ENCODE peak calls at places on chromosome 12, in eight cellular contexts. I is GM23248, E is mucosa of descending colon, G is small intestine, F is transverse colon, H is OCI-LY7, K is heart left ventricle, W is tibial artery. T is an unnamed sample.

GRCh38 chr12:126588586-126589249 is 1523.5 kb downstream of the AACS start:
- DNase-seq in K (no peak), E (no peak), F (no peak), H (no peak), I (no peak), W (no peak), G (no peak), T (no peak)

GRCh38 chr12:2172486-2173214 is 119.9 kb downstream of the CACNA1C start:
- DNase-seq in H (no peak), E (no peak), G (no peak), I (no peak), W (no peak), K (no peak), F (no peak), T (no peak)

GRCh38 chr12:26018926-26019325 is 60.4 kb downstream of the RASSF8 start:
- DNase-seq in G (no peak), W (no peak), H (no peak), F (no peak), I (peak; percentile 76), K (no peak), E (no peak), T (no peak)

GRCh38 chr12:23113781-23114180 is 488.8 kb downstream of the ETNK1 start:
- DNase-seq in W (no peak), G (no peak), I (no peak), K (no peak), E (no peak), H (no peak), F (no peak), T (no peak)

GRCh38 chr12:95601626-95602025 is 50.4 kb upstream of the USP44 start:
- DNase-seq in I (peak; percentile 74), K (no peak), H (no peak), E (no peak), F (no peak), W (no peak), G (no peak), T (no peak)

GRCh38 chr12:11727133-11727664 is 77.7 kb downstream of the ETV6 start:
- DNase-seq in W (no peak), G (no peak), I (no peak), H (peak; percentile 84), E (no peak), K (no peak), F (no peak), T (no peak)

GRCh38 chr12:117085318-117085947 is 13.8 kb downstream of the TESC start:
- DNase-seq in H (no peak), I (no peak), F (no peak), G (no peak), E (no peak), K (no peak), W (no peak), T (no peak)

GRCh38 chr12:47361389-47362031 is 281.8 kb upstream of the AMIGO2 start:
- DNase-seq in W (no peak), G (peak; percentile 28), E (peak; percentile 27), K (peak; percentile 18), I (no peak), F (peak; percentile 40), H (peak; percentile 79), T (no peak)

GRCh38 chr12:53451661-53452158 is at the start of gene PCBP2:
- DNase-seq in I (peak; percentile 100), H (peak; percentile 100), F (peak; percentile 98), E (peak; percentile 97), G (peak; percentile 100), W (peak; percentile 99), K (peak; percentile 99), T (peak; percentile 99)

GRCh38 chr12:53453953-53454640 is 2.2 kb downstream of the PCBP2 start:
- DNase-seq in I (no peak), W (no peak), E (no peak), F (no peak), H (no peak), K (no peak), G (no peak), T (no peak)

GRCh38 chr12:53454710-53455109 is 2.8 kb downstream of the PCBP2 start:
- DNase-seq in I (no peak), K (no peak), G (no peak), W (no peak), E (no peak), H (no peak), F (no peak), T (no peak)

GRCh38 chr12:53450936-53451335 is 966 bp upstream of the PCBP2 start:
- DNase-seq in F (no peak), K (no peak), H (no peak), I (no peak), E (no peak), W (no peak), G (no peak), T (peak; percentile 39)

DNA sequence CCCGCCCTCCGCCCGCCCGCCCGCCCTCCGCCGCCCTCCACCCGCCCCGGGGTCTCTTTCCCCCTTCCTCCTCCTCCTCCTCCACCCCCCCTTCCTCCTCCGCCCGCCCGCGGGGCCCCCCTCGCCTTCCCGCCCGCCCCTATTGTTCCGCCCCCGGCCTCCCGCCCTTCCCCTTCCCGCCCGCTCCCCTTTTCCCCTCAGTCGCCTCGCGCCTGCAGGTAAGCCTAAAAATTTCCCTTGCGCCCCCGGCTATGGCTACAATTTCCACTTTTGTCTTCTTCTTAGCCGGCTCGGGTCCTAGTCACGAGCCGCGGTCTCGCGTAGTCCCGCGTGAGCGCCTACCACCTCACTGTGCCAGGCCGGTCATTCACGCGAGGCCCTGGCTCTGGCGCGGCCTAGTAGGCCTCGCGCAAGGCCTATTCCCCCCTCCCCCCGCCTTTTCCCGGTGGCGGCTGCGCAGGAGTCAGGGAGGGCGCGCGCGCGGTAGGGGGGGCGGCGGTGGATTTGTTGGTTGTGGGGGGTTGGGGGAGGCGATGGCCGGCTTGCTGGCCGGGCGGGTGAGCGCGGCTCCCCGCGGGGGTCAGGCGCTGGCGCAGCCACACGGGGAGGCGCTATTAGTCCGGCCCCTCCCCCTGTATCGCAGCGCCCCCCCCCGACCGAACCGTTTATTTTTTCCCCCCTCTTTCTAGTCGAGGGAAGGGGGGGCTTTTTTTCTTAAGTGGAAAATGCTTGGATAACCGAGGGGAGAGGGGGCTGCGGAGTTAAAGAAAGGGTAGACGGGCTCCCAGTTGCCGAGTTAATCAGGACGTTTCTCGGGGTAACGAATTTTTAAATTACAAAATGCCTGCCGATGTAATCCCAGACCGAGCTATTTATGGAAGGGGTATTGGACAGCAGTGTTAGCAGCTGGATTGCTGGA is 516 bp downstream of the PCBP2 start:
- DNase-seq in H (peak; percentile 84), G (peak; percentile 74), K (peak; percentile 93), F (peak; percentile 85), E (peak; percentile 87), W (peak; percentile 95), I (peak; percentile 92), T (peak; percentile 65)
- H3K4me1 ChIP-seq in H (peaks cover 19% of the 10 kb centered on the region), G (peaks cover 4% of the 10 kb centered on the region), K (peaks cover 37% of the 10 kb centered on the region), F (peaks cover 21% of the 10 kb centered on the region), E (peaks cover 16% of the 10 kb centered on the region), W (peaks cover 28% of the 10 kb centered on the region), I (peaks cover 14% of the 10 kb centered on the region), T (peaks cover 10% of the 10 kb centered on the region)

GRCh38 chr12:107512391-107512790 is 173.2 kb upstream of the PWP1 start:
- DNase-seq in I (peak; percentile 60), F (no peak), W (no peak), H (no peak), G (peak; percentile 22), E (no peak), K (no peak), T (no peak)
- H3K4me1 ChIP-seq in I (peaks cover 32% of the 10 kb centered on the region), F (no peaks in the 10 kb centered on the region), W (no peaks in the 10 kb centered on the region), H (no peaks in the 10 kb centered on the region), G (no peaks in the 10 kb centered on the region), E (no peaks in the 10 kb centered on the region), K (no peaks in the 10 kb centered on the region), T (no peaks in the 10 kb centered on the region)

GRCh38 chr12:988616-989015 is 2.4 kb upstream of the ERC1 start:
- DNase-seq in G (no peak), K (no peak), E (no peak), F (no peak), H (peak; percentile 8), W (no peak), I (peak; percentile 18), T (no peak)
- H3K4me1 ChIP-seq in G (peaks cover 3% of the 10 kb centered on the region), K (peaks cover 37% of the 10 kb centered on the region), E (peaks cover 23% of the 10 kb centered on the region), F (peaks cover 36% of the 10 kb centered on the region), H (peaks cover 35% of the 10 kb centered on the region), W (peaks cover 33% of the 10 kb centered on the region), I (peaks cover 19% of the 10 kb centered on the region), T (no peaks in the 10 kb centered on the region)

DNA sequence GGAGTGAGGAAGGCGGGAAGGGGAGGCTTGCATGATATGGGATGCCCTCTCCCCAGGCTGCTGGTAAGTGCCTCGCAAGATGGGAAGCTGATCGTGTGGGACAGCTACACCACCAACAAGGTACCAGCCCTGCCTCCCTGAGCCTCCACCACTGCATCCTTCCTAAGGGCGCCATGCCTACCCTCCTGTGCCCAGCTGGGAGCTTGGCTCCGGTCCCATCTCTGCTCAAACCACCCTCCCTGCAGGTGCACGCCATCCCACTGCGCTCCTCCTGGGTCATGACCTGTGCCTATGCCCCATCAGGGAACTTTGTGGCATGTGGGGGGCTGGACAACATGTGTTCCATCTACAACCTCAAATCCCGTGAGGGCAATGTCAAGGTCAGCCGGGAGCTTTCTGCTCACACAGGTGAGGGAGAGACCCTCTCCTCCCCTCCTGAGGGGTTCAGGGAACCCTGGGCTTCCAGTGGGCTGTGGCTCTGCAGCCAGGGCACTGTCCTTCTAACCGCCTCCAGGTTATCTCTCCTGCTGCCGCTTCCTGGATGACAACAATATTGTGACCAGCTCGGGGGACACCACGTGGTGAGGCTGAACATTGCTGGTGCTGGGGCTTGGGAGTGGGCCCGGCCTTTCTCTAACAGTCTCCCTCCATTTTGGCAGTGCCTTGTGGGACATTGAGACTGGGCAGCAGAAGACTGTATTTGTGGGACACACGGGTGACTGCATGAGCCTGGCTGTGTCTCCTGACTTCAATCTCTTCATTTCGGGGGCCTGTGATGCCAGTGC is 2.6 kb downstream of the GNB3 start:
- DNase-seq in F (peak; percentile 10), E (no peak), K (no peak), I (no peak), W (no peak), G (peak; percentile 25), H (peak; percentile 68), T (no peak)
- H3K4me1 ChIP-seq in F (no peaks in the 10 kb centered on the region), E (no peaks in the 10 kb centered on the region), K (peaks cover 15% of the 10 kb centered on the region), I (no peaks in the 10 kb centered on the region), W (no peaks in the 10 kb centered on the region), G (no peaks in the 10 kb centered on the region), H (peaks cover 49% of the 10 kb centered on the region), T (no peaks in the 10 kb centered on the region)

GRCh38 chr12:109995366-109995702 is 834 bp downstream of the GIT2 start:
- DNase-seq in E (no peak), F (no peak), W (no peak), I (peak; percentile 29), H (no peak), K (peak; percentile 21), G (no peak), T (no peak)
- H3K4me1 ChIP-seq in E (peaks cover 10% of the 10 kb centered on the region), F (peaks cover 37% of the 10 kb centered on the region), W (peaks cover 36% of the 10 kb centered on the region), I (peaks cover 39% of the 10 kb centered on the region), H (peaks cover 36% of the 10 kb centered on the region), K (peaks cover 43% of the 10 kb centered on the region), G (no peaks in the 10 kb centered on the region), T (peaks cover 12% of the 10 kb centered on the region)

T was measured in ascending aorta.